ENCODE peak calls at places on chromosomes 11 and 22, in ten cellular contexts. One of them, this sample, is unnamed.

GRCh38 chr11:100872951-100873350 is 185.9 kb downstream of the ARHGAP42 start:
- DNase-seq in chondrocyte: no peak
- DNase-seq in PC-3: no peak
- DNase-seq in heart right ventricle: no peak
- DNase-seq in psoas muscle: no peak
- DNase-seq in choroid plexus epithelial cell: no peak
- DNase-seq in CD8-positive, alpha-beta T cell: no peak
- DNase-seq in AG09319: no peak
- DNase-seq in cardiac fibroblast: peak
- DNase-seq in fibroblast of villous mesenchyme: no peak
- DNase-seq in this sample: no peak

GRCh38 chr11:69138265-69138664 is 17.5 kb upstream of the SMIM38 start:
- DNase-seq in chondrocyte: no peak
- DNase-seq in PC-3: peak
- DNase-seq in heart right ventricle: no peak
- DNase-seq in psoas muscle: no peak
- DNase-seq in choroid plexus epithelial cell: peak
- DNase-seq in CD8-positive, alpha-beta T cell: no peak
- DNase-seq in AG09319: no peak
- DNase-seq in cardiac fibroblast: peak
- DNase-seq in fibroblast of villous mesenchyme: peak
- DNase-seq in this sample: no peak

GRCh38 chr11:9943346-9944110 is 279.7 kb downstream of the SWAP70 start:
- DNase-seq in chondrocyte: no peak
- DNase-seq in PC-3: no peak
- DNase-seq in heart right ventricle: no peak
- DNase-seq in psoas muscle: no peak
- DNase-seq in choroid plexus epithelial cell: peak
- DNase-seq in CD8-positive, alpha-beta T cell: no peak
- DNase-seq in AG09319: peak
- DNase-seq in cardiac fibroblast: peak
- DNase-seq in fibroblast of villous mesenchyme: peak
- DNase-seq in this sample: peak

GRCh38 chr22:19749876-19750275 is 10.7 kb upstream of the TBX1 start:
- DNase-seq in chondrocyte: no peak
- DNase-seq in PC-3: no peak
- DNase-seq in heart right ventricle: no peak
- DNase-seq in psoas muscle: peak
- DNase-seq in choroid plexus epithelial cell: no peak
- DNase-seq in CD8-positive, alpha-beta T cell: no peak
- DNase-seq in AG09319: no peak
- DNase-seq in cardiac fibroblast: no peak
- DNase-seq in fibroblast of villous mesenchyme: no peak
- DNase-seq in this sample: no peak

GRCh38 chr11:101127699-101128570 is 1.7 kb downstream of the PGR start:
- DNase-seq in chondrocyte: no peak
- DNase-seq in PC-3: no peak
- DNase-seq in heart right ventricle: peak
- DNase-seq in psoas muscle: peak
- DNase-seq in choroid plexus epithelial cell: no peak
- DNase-seq in CD8-positive, alpha-beta T cell: no peak
- DNase-seq in AG09319: no peak
- DNase-seq in cardiac fibroblast: no peak
- DNase-seq in fibroblast of villous mesenchyme: peak
- DNase-seq in this sample: no peak

GRCh38 chr11:124676386-124676785 is 2.7 kb downstream of the SPA17 start:
- DNase-seq in chondrocyte: no peak
- DNase-seq in PC-3: no peak
- DNase-seq in heart right ventricle: no peak
- DNase-seq in psoas muscle: no peak
- DNase-seq in choroid plexus epithelial cell: peak
- DNase-seq in CD8-positive, alpha-beta T cell: no peak
- DNase-seq in AG09319: peak
- DNase-seq in cardiac fibroblast: peak
- DNase-seq in fibroblast of villous mesenchyme: peak
- DNase-seq in this sample: no peak

GRCh38 chr11:38952698-38953097 is 2354.7 kb upstream of the RAG2 start:
- DNase-seq in chondrocyte: no peak
- DNase-seq in PC-3: no peak
- DNase-seq in heart right ventricle: no peak
- DNase-seq in psoas muscle: no peak
- DNase-seq in choroid plexus epithelial cell: no peak
- DNase-seq in CD8-positive, alpha-beta T cell: no peak
- DNase-seq in AG09319: no peak
- DNase-seq in cardiac fibroblast: no peak
- DNase-seq in fibroblast of villous mesenchyme: no peak
- DNase-seq in this sample: no peak

GRCh38 chr22:30809086-30809485 is 114.4 kb downstream of the OSBP2 start:
- DNase-seq in chondrocyte: no peak
- DNase-seq in PC-3: peak
- DNase-seq in heart right ventricle: no peak
- DNase-seq in psoas muscle: no peak
- DNase-seq in choroid plexus epithelial cell: no peak
- DNase-seq in CD8-positive, alpha-beta T cell: no peak
- DNase-seq in AG09319: no peak
- DNase-seq in cardiac fibroblast: peak
- DNase-seq in fibroblast of villous mesenchyme: no peak
- DNase-seq in this sample: no peak

GRCh38 chr11:134613646-134614045 is 201.6 kb upstream of the B3GAT1 start:
- DNase-seq in chondrocyte: no peak
- DNase-seq in PC-3: no peak
- DNase-seq in heart right ventricle: no peak
- DNase-seq in psoas muscle: no peak
- DNase-seq in choroid plexus epithelial cell: no peak
- DNase-seq in CD8-positive, alpha-beta T cell: no peak
- DNase-seq in AG09319: no peak
- DNase-seq in cardiac fibroblast: no peak
- DNase-seq in fibroblast of villous mesenchyme: no peak
- DNase-seq in this sample: no peak

GRCh38 chr22:48181168-48181955 is 1418.9 kb downstream of the TBC1D22A start:
- DNase-seq in chondrocyte: no peak
- DNase-seq in PC-3: no peak
- DNase-seq in heart right ventricle: no peak
- DNase-seq in psoas muscle: no peak
- DNase-seq in choroid plexus epithelial cell: no peak
- DNase-seq in CD8-positive, alpha-beta T cell: no peak
- DNase-seq in AG09319: no peak
- DNase-seq in cardiac fibroblast: no peak
- DNase-seq in fibroblast of villous mesenchyme: no peak
- DNase-seq in this sample: no peak

GRCh38 chr22:40602231-40602630 is 34.3 kb downstream of the MRTFA start:
- DNase-seq in chondrocyte: no peak
- DNase-seq in PC-3: no peak
- DNase-seq in heart right ventricle: no peak
- DNase-seq in psoas muscle: no peak
- DNase-seq in choroid plexus epithelial cell: peak
- DNase-seq in CD8-positive, alpha-beta T cell: no peak
- DNase-seq in AG09319: no peak
- DNase-seq in cardiac fibroblast: no peak
- DNase-seq in fibroblast of villous mesenchyme: no peak
- DNase-seq in this sample: no peak

GRCh38 chr11:67656278-67656922 is 5.9 kb upstream of the ACY3 start:
- DNase-seq in chondrocyte: no peak
- DNase-seq in PC-3: no peak
- DNase-seq in heart right ventricle: no peak
- DNase-seq in psoas muscle: no peak
- DNase-seq in choroid plexus epithelial cell: peak
- DNase-seq in CD8-positive, alpha-beta T cell: no peak
- DNase-seq in AG09319: no peak
- DNase-seq in cardiac fibroblast: peak
- DNase-seq in fibroblast of villous mesenchyme: no peak
- DNase-seq in this sample: no peak

GRCh38 chr22:48661984-48662383 is 1165.7 kb downstream of the BRD1 start:
- DNase-seq in chondrocyte: no peak
- DNase-seq in PC-3: no peak
- DNase-seq in heart right ventricle: peak
- DNase-seq in psoas muscle: no peak
- DNase-seq in choroid plexus epithelial cell: no peak
- DNase-seq in CD8-positive, alpha-beta T cell: no peak
- DNase-seq in AG09319: no peak
- DNase-seq in cardiac fibroblast: no peak
- DNase-seq in fibroblast of villous mesenchyme: no peak
- DNase-seq in this sample: no peak

GRCh38 chr11:34926101-34926830 is 9.8 kb downstream of the PDHX start:
- DNase-seq in chondrocyte: no peak
- DNase-seq in PC-3: peak
- DNase-seq in heart right ventricle: no peak
- DNase-seq in psoas muscle: no peak
- DNase-seq in choroid plexus epithelial cell: peak
- DNase-seq in CD8-positive, alpha-beta T cell: peak
- DNase-seq in AG09319: no peak
- DNase-seq in cardiac fibroblast: peak
- DNase-seq in fibroblast of villous mesenchyme: peak
- DNase-seq in this sample: no peak

GRCh38 chr11:93908689-93909088 is 58.3 kb upstream of the VSTM5 start:
- DNase-seq in chondrocyte: no peak
- DNase-seq in PC-3: peak
- DNase-seq in heart right ventricle: no peak
- DNase-seq in psoas muscle: no peak
- DNase-seq in choroid plexus epithelial cell: peak
- DNase-seq in CD8-positive, alpha-beta T cell: no peak
- DNase-seq in AG09319: peak
- DNase-seq in cardiac fibroblast: peak
- DNase-seq in fibroblast of villous mesenchyme: peak
- DNase-seq in this sample: peak

GRCh38 chr22:31680764-31681624 is 19.0 kb upstream of the PISD start:
- DNase-seq in chondrocyte: peak
- DNase-seq in PC-3: peak
- DNase-seq in heart right ventricle: no peak
- DNase-seq in psoas muscle: no peak
- DNase-seq in choroid plexus epithelial cell: peak
- DNase-seq in CD8-positive, alpha-beta T cell: no peak
- DNase-seq in AG09319: peak
- DNase-seq in cardiac fibroblast: peak
- DNase-seq in fibroblast of villous mesenchyme: peak
- DNase-seq in this sample: no peak

GRCh38 chr22:42343136-42343484 is 72.7 kb upstream of the TCF20 start:
- DNase-seq in chondrocyte: no peak
- DNase-seq in PC-3: no peak
- DNase-seq in heart right ventricle: no peak
- DNase-seq in psoas muscle: no peak
- DNase-seq in choroid plexus epithelial cell: no peak
- DNase-seq in CD8-positive, alpha-beta T cell: no peak
- DNase-seq in AG09319: no peak
- DNase-seq in cardiac fibroblast: no peak
- DNase-seq in fibroblast of villous mesenchyme: no peak
- DNase-seq in this sample: no peak

GRCh38 chr11:13207270-13207664 is 70.3 kb upstream of the BMAL1 start:
- DNase-seq in chondrocyte: no peak
- DNase-seq in PC-3: no peak
- DNase-seq in heart right ventricle: no peak
- DNase-seq in psoas muscle: no peak
- DNase-seq in choroid plexus epithelial cell: no peak
- DNase-seq in CD8-positive, alpha-beta T cell: no peak
- DNase-seq in AG09319: no peak
- DNase-seq in cardiac fibroblast: no peak
- DNase-seq in fibroblast of villous mesenchyme: no peak
- DNase-seq in this sample: no peak
- TF ChIP-seq CTCF in chondrocyte: no peak
- TF ChIP-seq CTCF in PC-3: no peak
- TF ChIP-seq CTCF in heart right ventricle: no peak
- TF ChIP-seq CTCF in psoas muscle: no peak
- TF ChIP-seq CTCF in choroid plexus epithelial cell: peak
- TF ChIP-seq CTCF in CD8-positive, alpha-beta T cell: no peak
- TF ChIP-seq CTCF in AG09319: no peak
- TF ChIP-seq CTCF in cardiac fibroblast: peak
- TF ChIP-seq CTCF in fibroblast of villous mesenchyme: peak
- TF ChIP-seq CTCF in this sample: no peak

GRCh38 chr22:22878801-22879674 is 8.6 kb upstream of the IGLL5 start:
- DNase-seq in chondrocyte: no peak
- DNase-seq in PC-3: peak
- DNase-seq in heart right ventricle: no peak
- DNase-seq in psoas muscle: no peak
- DNase-seq in choroid plexus epithelial cell: no peak
- DNase-seq in CD8-positive, alpha-beta T cell: no peak
- DNase-seq in AG09319: no peak
- DNase-seq in cardiac fibroblast: no peak
- DNase-seq in fibroblast of villous mesenchyme: no peak
- DNase-seq in this sample: no peak
- TF ChIP-seq CTCF in chondrocyte: no peak
- TF ChIP-seq CTCF in PC-3: peak
- TF ChIP-seq CTCF in heart right ventricle: no peak
- TF ChIP-seq CTCF in psoas muscle: no peak
- TF ChIP-seq CTCF in choroid plexus epithelial cell: no peak
- TF ChIP-seq CTCF in CD8-positive, alpha-beta T cell: no peak
- TF ChIP-seq CTCF in AG09319: no peak
- TF ChIP-seq CTCF in cardiac fibroblast: no peak
- TF ChIP-seq CTCF in fibroblast of villous mesenchyme: no peak
- TF ChIP-seq CTCF in this sample: no peak

GRCh38 chr11:62221498-62221897 is 13.0 kb downstream of the SCGB2A1 start:
- DNase-seq in chondrocyte: no peak
- DNase-seq in PC-3: no peak
- DNase-seq in heart right ventricle: no peak
- DNase-seq in psoas muscle: no peak
- DNase-seq in choroid plexus epithelial cell: no peak
- DNase-seq in CD8-positive, alpha-beta T cell: no peak
- DNase-seq in AG09319: no peak
- DNase-seq in cardiac fibroblast: no peak
- DNase-seq in fibroblast of villous mesenchyme: no peak
- DNase-seq in this sample: no peak

GRCh38 chr11:62223095-62223494 is 14.6 kb downstream of the SCGB2A1 start:
- DNase-seq in chondrocyte: no peak
- DNase-seq in PC-3: no peak
- DNase-seq in heart right ventricle: no peak
- DNase-seq in psoas muscle: no peak
- DNase-seq in choroid plexus epithelial cell: peak
- DNase-seq in CD8-positive, alpha-beta T cell: no peak
- DNase-seq in AG09319: no peak
- DNase-seq in cardiac fibroblast: peak
- DNase-seq in fibroblast of villous mesenchyme: no peak
- DNase-seq in this sample: no peak

DNA sequence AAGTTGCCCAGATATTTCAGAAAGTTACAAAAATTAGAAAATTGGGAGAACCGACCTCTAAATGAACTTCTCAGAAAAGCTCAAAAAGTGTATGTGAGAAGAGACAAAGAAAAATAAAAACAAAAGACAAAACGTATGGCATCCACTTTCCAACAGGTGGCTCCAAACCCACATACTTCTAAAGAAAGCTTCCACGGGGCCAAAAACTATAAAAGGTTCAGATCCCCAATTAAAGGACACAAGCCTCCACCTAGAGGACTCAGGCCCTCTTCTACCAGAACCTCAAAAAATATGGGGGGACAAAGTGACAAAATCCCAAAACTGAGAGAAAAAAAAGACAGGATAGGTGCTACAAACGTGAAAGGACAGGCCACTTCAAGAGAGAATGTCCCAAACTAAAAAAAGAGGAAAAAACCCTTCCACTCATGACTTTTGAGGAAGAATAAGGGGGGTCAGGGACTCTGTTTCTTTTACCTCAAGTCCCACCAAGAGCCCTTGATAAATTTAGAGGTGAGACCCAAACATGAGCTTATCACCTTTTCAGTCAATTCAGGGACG is 8.8 kb downstream of the SCGB2A1 start:
- DNase-seq in chondrocyte: no peak
- DNase-seq in PC-3: peak
- DNase-seq in heart right ventricle: no peak
- DNase-seq in psoas muscle: no peak
- DNase-seq in choroid plexus epithelial cell: peak
- DNase-seq in CD8-positive, alpha-beta T cell: no peak
- DNase-seq in AG09319: no peak
- DNase-seq in cardiac fibroblast: peak
- DNase-seq in fibroblast of villous mesenchyme: peak
- DNase-seq in this sample: no peak
- TF ChIP-seq CTCF in chondrocyte: peak
- TF ChIP-seq CTCF in PC-3: peak
- TF ChIP-seq CTCF in heart right ventricle: no peak
- TF ChIP-seq CTCF in psoas muscle: peak
- TF ChIP-seq CTCF in choroid plexus epithelial cell: peak
- TF ChIP-seq CTCF in CD8-positive, alpha-beta T cell: peak
- TF ChIP-seq CTCF in AG09319: peak
- TF ChIP-seq CTCF in cardiac fibroblast: peak
- TF ChIP-seq CTCF in fibroblast of villous mesenchyme: peak
- TF ChIP-seq CTCF in this sample: peak

GRCh38 chr11:60852639-60853468 is 2.9 kb downstream of the PTGDR2 start:
- DNase-seq in chondrocyte: no peak
- DNase-seq in PC-3: no peak
- DNase-seq in heart right ventricle: no peak
- DNase-seq in psoas muscle: no peak
- DNase-seq in choroid plexus epithelial cell: no peak
- DNase-seq in CD8-positive, alpha-beta T cell: no peak
- DNase-seq in AG09319: no peak
- DNase-seq in cardiac fibroblast: no peak
- DNase-seq in fibroblast of villous mesenchyme: no peak
- DNase-seq in this sample: no peak
- TF ChIP-seq CTCF in chondrocyte: no peak
- TF ChIP-seq CTCF in PC-3: no peak
- TF ChIP-seq CTCF in heart right ventricle: no peak
- TF ChIP-seq CTCF in psoas muscle: no peak
- TF ChIP-seq CTCF in choroid plexus epithelial cell: no peak
- TF ChIP-seq CTCF in CD8-positive, alpha-beta T cell: no peak
- TF ChIP-seq CTCF in AG09319: no peak
- TF ChIP-seq CTCF in cardiac fibroblast: no peak
- TF ChIP-seq CTCF in fibroblast of villous mesenchyme: no peak
- TF ChIP-seq CTCF in this sample: no peak